ENCODE peak calls at places on chromosomes 7 and 10, in eight cellular contexts. Q, X, R, Y, T, Z, M and W are unnamed samples.

GRCh38 chr10:2589226-2589625 is 478.1 kb upstream of the PFKP start:
- DNase-seq in Q (no peak), X (no peak), R (no peak), Y (no peak), T (no peak), Z (no peak), M (no peak), W (no peak)

GRCh38 chr10:67602268-67602950 is 93.6 kb downstream of the CTNNA3 start:
- DNase-seq in Q (no peak), X (no peak), R (no peak), Y (no peak), T (no peak), Z (no peak), M (no peak), W (no peak)

GRCh38 chr7:42219447-42219846 is 17.6 kb downstream of the GLI3 start:
- DNase-seq in Q (no peak), X (no peak), R (no peak), Y (no peak), T (no peak), Z (no peak), M (no peak), W (no peak)

GRCh38 chr10:7409732-7410168 is 1.1 kb downstream of the SFMBT2 start:
- DNase-seq in Q (no peak), X (no peak), R (no peak), Y (peak; percentile 52), T (no peak), Z (no peak), M (no peak), W (no peak)

GRCh38 chr7:85655252-85655651 is 468.4 kb upstream of the SEMA3D start:
- DNase-seq in Q (no peak), X (no peak), R (no peak), Y (no peak), T (no peak), Z (no peak), M (no peak), W (no peak)

GRCh38 chr10:31146496-31147219 is 115.0 kb upstream of the ZNF438 start:
- DNase-seq in Q (peak; percentile 50), X (no peak), R (no peak), Y (no peak), T (peak; percentile 78), Z (no peak), M (no peak), W (no peak)

GRCh38 chr7:91164948-91165845 is 99.0 kb upstream of the FZD1 start:
- DNase-seq in Q (no peak), X (no peak), R (no peak), Y (no peak), T (no peak), Z (no peak), M (no peak), W (no peak)

GRCh38 chr10:132536241-132536963 is 1.2 kb upstream of the INPP5A start:
- DNase-seq in Q (no peak), X (peak; percentile 38), R (peak; percentile 67), Y (peak; percentile 73), T (peak; percentile 75), Z (peak; percentile 32), M (no peak), W (peak; percentile 55)

GRCh38 chr7:1112625-1113547 is 25.0 kb downstream of the GPER1 start:
- DNase-seq in Q (no peak), X (no peak), R (no peak), Y (no peak), T (no peak), Z (no peak), M (no peak), W (no peak)

GRCh38 chr7:54785261-54785660 is 26.2 kb upstream of the SEC61G start:
- DNase-seq in Q (no peak), X (no peak), R (no peak), Y (no peak), T (no peak), Z (no peak), M (no peak), W (no peak)

GRCh38 chr10:46557319-46558140 is 1.1 kb upstream of the GPRIN2 start:
- DNase-seq in Q (no peak), X (peak; percentile 33), R (peak; percentile 74), Y (no peak), T (peak; percentile 68), Z (no peak), M (no peak), W (peak; percentile 23)

GRCh38 chr7:120097020-120097419 is 176.0 kb upstream of the KCND2 start:
- DNase-seq in Q (no peak), X (no peak), R (no peak), Y (no peak), T (no peak), Z (no peak), M (no peak), W (no peak)

GRCh38 chr10:70494536-70494935 is 16.0 kb downstream of the PALD1 start:
- DNase-seq in Q (no peak), X (no peak), R (no peak), Y (no peak), T (no peak), Z (no peak), M (no peak), W (no peak)

GRCh38 chr7:151228024-151228866 is 1.2 kb upstream of the ABCF2 start:
- DNase-seq in Q (no peak), X (no peak), R (no peak), Y (no peak), T (no peak), Z (no peak), M (no peak), W (peak; percentile 65)

GRCh38 chr7:26369519-26370385 is 78.1 kb downstream of the SNX10 start:
- DNase-seq in Q (no peak), X (no peak), R (no peak), Y (peak; percentile 65), T (no peak), Z (peak; percentile 58), M (peak; percentile 36), W (peak; percentile 20)

GRCh38 chr7:34718867-34719266 is 60.8 kb downstream of the NPSR1 start:
- DNase-seq in Q (no peak), X (no peak), R (no peak), Y (no peak), T (no peak), Z (no peak), M (no peak), W (no peak)

GRCh38 chr7:43594020-43594419 is 11.1 kb downstream of the STK17A start:
- DNase-seq in Q (no peak), X (no peak), R (no peak), Y (no peak), T (no peak), Z (no peak), M (no peak), W (no peak)

GRCh38 chr7:127258111-127258510 is 5.4 kb upstream of the GRM8 start:
- DNase-seq in Q (no peak), X (no peak), R (no peak), Y (no peak), T (no peak), Z (no peak), M (no peak), W (no peak)

GRCh38 chr7:132130497-132130896 is 445.8 kb downstream of the PLXNA4 start:
- DNase-seq in Q (no peak), X (no peak), R (peak; percentile 35), Y (no peak), T (peak; percentile 33), Z (no peak), M (no peak), W (no peak)

GRCh38 chr7:81183326-81183725 is 264.5 kb upstream of the SEMA3C start:
- DNase-seq in Q (no peak), X (no peak), R (no peak), Y (no peak), T (no peak), Z (no peak), M (no peak), W (no peak)
- TF ChIP-seq POLR2AphosphoS5 in Q (no peak), X (no peak), R (no peak), Y (no peak), T (no peak), Z (no peak), M (no peak), W (no peak)

DNA sequence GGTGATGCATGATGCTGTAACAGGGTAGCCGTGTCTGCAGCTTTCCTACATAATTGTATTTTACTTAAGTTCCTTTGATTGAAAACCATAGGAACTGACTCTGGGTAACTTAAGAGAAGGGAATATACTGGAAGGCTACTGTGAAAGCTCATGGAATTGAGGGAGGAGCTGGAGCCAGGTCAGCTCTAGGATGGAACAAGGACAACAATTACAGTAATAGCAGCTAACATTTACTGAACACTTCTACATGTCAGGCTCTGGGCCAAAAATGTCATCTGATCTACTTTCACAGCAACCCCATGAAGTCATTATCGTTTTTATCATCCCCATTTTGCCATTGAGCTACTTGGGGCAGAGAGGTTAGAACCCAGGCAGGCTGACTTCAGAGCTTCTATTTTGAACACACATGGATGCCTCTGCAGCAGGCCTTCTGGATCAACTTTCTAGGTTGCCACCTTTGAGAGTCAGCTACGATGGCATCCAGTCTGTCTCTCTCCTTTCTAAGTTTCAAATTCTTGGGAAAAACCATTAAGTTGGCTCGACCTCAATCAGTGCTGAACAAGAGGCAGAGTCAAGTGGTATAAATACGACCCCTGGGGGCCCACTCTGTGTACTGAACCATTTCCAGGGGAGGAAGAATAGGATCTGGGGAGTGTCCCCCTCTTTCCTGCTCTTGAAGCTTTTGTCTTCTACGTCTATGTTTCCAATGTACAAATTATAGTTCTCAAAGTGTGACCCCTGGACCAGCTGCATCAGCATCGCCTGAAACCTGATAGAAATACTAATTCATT is 272.3 kb upstream of the PLPP4 start:
- DNase-seq in Q (no peak), X (no peak), R (no peak), Y (no peak), T (no peak), Z (no peak), M (no peak), W (no peak)
- TF ChIP-seq EP300 in Q (no peak), X (no peak), R (no peak), Y (no peak), T (no peak), Z (no peak), M (no peak), W (no peak)

DNA sequence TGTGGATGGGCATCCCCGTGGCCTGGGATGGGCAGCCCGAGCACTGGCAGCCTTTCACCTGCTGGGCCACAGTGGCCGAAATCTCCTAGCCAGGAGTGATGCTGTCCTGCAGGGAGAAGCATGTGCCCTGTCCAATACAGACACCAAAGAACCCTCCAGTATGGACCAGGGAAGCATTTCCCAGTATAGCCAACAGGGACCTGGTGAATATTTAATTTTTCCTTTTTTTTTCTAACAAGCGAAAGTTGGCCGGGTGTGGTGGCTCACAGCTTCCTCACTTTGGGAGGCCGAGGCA is 11.0 kb downstream of the IMPDH1 start:
- DNase-seq in Q (no peak), X (no peak), R (no peak), Y (no peak), T (no peak), Z (no peak), M (no peak), W (no peak)
- TF ChIP-seq CTCF in Q (no peak), X (no peak), R (no peak), Y (no peak), T (no peak), Z (peak; percentile 9), M (no peak), W (peak; percentile 5)

DNA sequence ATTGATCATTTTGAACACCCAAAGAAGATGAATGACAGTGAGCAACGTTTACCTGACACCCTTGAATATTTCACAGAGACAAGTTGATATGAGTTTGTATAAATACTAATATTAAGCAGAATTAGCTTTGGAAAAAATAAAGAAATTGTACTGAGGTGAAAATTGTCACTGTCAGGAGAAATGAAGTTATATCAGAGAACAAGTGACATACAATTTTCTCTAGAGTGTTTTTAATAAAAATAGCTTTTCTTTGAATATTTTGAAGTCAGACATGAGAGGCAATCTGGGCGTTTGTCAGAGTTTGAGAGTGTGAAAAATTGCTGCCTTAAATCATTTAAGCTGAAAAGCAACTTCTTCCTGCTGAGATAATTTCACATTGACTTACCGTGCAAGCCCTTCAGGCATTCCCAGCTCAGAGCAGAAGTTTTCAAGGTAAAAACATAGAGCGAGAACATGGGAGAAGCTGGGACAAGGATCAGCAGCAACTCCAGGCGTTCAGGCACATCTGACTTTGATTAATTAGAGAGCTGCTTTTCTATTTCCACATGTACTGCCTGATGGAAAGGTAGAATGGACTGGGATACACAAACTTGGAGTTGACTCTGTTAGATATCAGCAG is 535.9 kb downstream of the TFEC start:
- DNase-seq in Q (no peak), X (no peak), R (no peak), Y (no peak), T (no peak), Z (no peak), M (no peak), W (no peak)
- TF ChIP-seq POLR2AphosphoS5 in Q (no peak), X (no peak), R (no peak), Y (no peak), T (no peak), Z (no peak), M (no peak), W (no peak)